ENCODE peak calls at places on chromosome 19, in nine cellular contexts. Z is EH; G is stimulated activated naive B cell treated with anti-CD40 and anti-IgM and Interleukin-4, amounts not matched to agents 10 μg/mL and 1 μg/mL and 100 μg/mL, for 72 hours; D is osteoblast; H is mesenteric fat pad; Q is activated CD4-positive, alpha-beta T cell treated with anti-CD3 and anti-CD28 coated beads, Interleukin-2, amount 10 ng/mL, durations not matched to agents 7 days and 5 days; M is cardiac muscle cell; C is GM10248; U is stimulated activated CD8-positive, alpha-beta memory T cell treated with anti-CD3 and anti-CD28 coated beads, Interleukin-4, amount 100 ng/mL, for 24 hours. A is an unnamed sample.

GRCh38 chr19:15418112-15418587 is 638 bp downstream of the AKAP8L start:
- DNase-seq in Z (peak; percentile 51), G (no peak), D (peak; percentile 78), H (no peak), Q (no peak), M (no peak), C (no peak), U (no peak), A (no peak)

GRCh38 chr19:2612619-2613249 is 89.8 kb downstream of the GNG7 start:
- DNase-seq in Z (no peak), G (no peak), D (no peak), H (no peak), Q (no peak), M (no peak), C (no peak), U (no peak), A (no peak)

GRCh38 chr19:10634881-10635463 is 9.6 kb downstream of the SLC44A2 start:
- DNase-seq in Z (no peak), G (no peak), D (no peak), H (no peak), Q (no peak), M (no peak), C (no peak), U (no peak), A (no peak)

GRCh38 chr19:48873476-48874308 is 1.5 kb downstream of the PPP1R15A start:
- DNase-seq in Z (no peak), G (no peak), D (peak; percentile 76), H (no peak), Q (peak; percentile 15), M (no peak), C (no peak), U (no peak), A (no peak)

GRCh38 chr19:28934626-28935025 is 278.3 kb downstream of the UQCRFS1 start:
- DNase-seq in Z (peak; percentile 80), G (no peak), D (peak; percentile 49), H (no peak), Q (no peak), M (no peak), C (no peak), U (no peak), A (no peak)

GRCh38 chr19:4187313-4188122 is 5.0 kb downstream of the ANKRD24 start:
- DNase-seq in Z (no peak), G (no peak), D (peak; percentile 15), H (no peak), Q (no peak), M (no peak), C (no peak), U (no peak), A (no peak)

GRCh38 chr19:44891016-44891882 is at the start of gene TOMM40:
- DNase-seq in Z (peak; percentile 100), G (no peak), D (peak; percentile 100), H (peak; percentile 100), Q (peak; percentile 22), M (peak; percentile 100), C (no peak), U (peak; percentile 100), A (peak; percentile 22)

GRCh38 chr19:54412877-54413276 is 2.4 kb upstream of the TTYH1 start:
- DNase-seq in Z (no peak), G (no peak), D (no peak), H (no peak), Q (no peak), M (no peak), C (no peak), U (no peak), A (no peak)

GRCh38 chr19:58055483-58055874 is 3.6 kb upstream of the ZNF135 start:
- DNase-seq in Z (no peak), G (no peak), D (peak; percentile 85), H (no peak), Q (no peak), M (no peak), C (no peak), U (no peak), A (no peak)

GRCh38 chr19:6087074-6087506 is 23.2 kb downstream of the RFX2 start:
- DNase-seq in Z (no peak), G (no peak), D (no peak), H (no peak), Q (peak; percentile 26), M (no peak), C (peak; percentile 68), U (no peak), A (no peak)

GRCh38 chr19:57377498-57378146 is 12.0 kb upstream of the ZNF548 start:
- DNase-seq in Z (no peak), G (no peak), D (no peak), H (no peak), Q (no peak), M (no peak), C (no peak), U (no peak), A (no peak)

GRCh38 chr19:14019100-14019499 is 8.8 kb upstream of the RLN3 start:
- DNase-seq in Z (no peak), G (no peak), D (no peak), H (no peak), Q (no peak), M (no peak), C (no peak), U (no peak), A (no peak)

GRCh38 chr19:41409288-41409687 is 11.7 kb downstream of the BCKDHA start:
- DNase-seq in Z (peak; percentile 48), G (no peak), D (peak; percentile 87), H (no peak), Q (no peak), M (peak; percentile 52), C (no peak), U (no peak), A (no peak)

GRCh38 chr19:54521022-54521859 is 18.6 kb downstream of the LAIR2 start:
- DNase-seq in Z (no peak), G (peak; percentile 13), D (no peak), H (peak; percentile 60), Q (peak; percentile 24), M (no peak), C (no peak), U (no peak), A (no peak)

GRCh38 chr19:37304190-37304883 is 66.6 kb upstream of the ZNF527 start:
- DNase-seq in Z (no peak), G (no peak), D (peak; percentile 54), H (peak; percentile 89), Q (no peak), M (peak; percentile 81), C (no peak), U (no peak), A (no peak)

GRCh38 chr19:15897026-15897737 is 692 bp downstream of the CYP4F2 start:
- DNase-seq in Z (no peak), G (no peak), D (no peak), H (no peak), Q (no peak), M (no peak), C (no peak), U (no peak), A (no peak)

GRCh38 chr19:5991244-5991838 is 13.4 kb upstream of the RANBP3 start:
- DNase-seq in Z (no peak), G (no peak), D (peak; percentile 56), H (no peak), Q (no peak), M (no peak), C (no peak), U (no peak), A (no peak)

A was measured in SK-N-DZ.